ENCODE peak calls at places on chromosomes 5 and 9, in eight cellular contexts. K is body of pancreas; A is CD8-positive, alpha-beta T cell; M is cardiac muscle cell; D is adipocyte; G is OCI-LY7; L is CD4-positive, alpha-beta T cell; Q is CD8-positive, alpha-beta memory T cell. O is an unnamed sample.
A peak's percentile ranks its signal among the peaks of the same experiment; 100 is the strongest.

GRCh38 chr5:88183255-88183654 is 85.4 kb downstream of the TMEM161B start:
- DNase-seq in K (no peak), A (no peak), M (no peak), D (no peak), G (no peak), L (no peak), Q (no peak), O (no peak)

GRCh38 chr9:135032041-135032835 is 55.2 kb upstream of the OLFM1 start:
- DNase-seq in K (no peak), A (no peak), M (no peak), D (no peak), G (no peak), L (no peak), Q (no peak), O (no peak)

GRCh38 chr5:2052687-2053086 is 170.0 kb upstream of the IRX4 start:
- DNase-seq in K (no peak), A (no peak), M (no peak), D (no peak), G (no peak), L (no peak), Q (no peak), O (no peak)

GRCh38 chr9:116286287-116286686 is 132.7 kb downstream of the PAPPA start:
- DNase-seq in K (no peak), A (no peak), M (peak; percentile 31), D (no peak), G (no peak), L (no peak), Q (no peak), O (no peak)

GRCh38 chr9:19985081-19985480 is 196.2 kb upstream of the SLC24A2 start:
- DNase-seq in K (no peak), A (no peak), M (no peak), D (no peak), G (no peak), L (no peak), Q (no peak), O (no peak)

GRCh38 chr9:130768265-130768664 is 66.8 kb upstream of the ABL1 start:
- DNase-seq in K (no peak), A (no peak), M (no peak), D (no peak), G (no peak), L (no peak), Q (no peak), O (no peak)

GRCh38 chr9:108569624-108570023 is 286.2 kb downstream of the ACTL7B start:
- DNase-seq in K (no peak), A (no peak), M (no peak), D (peak; percentile 39), G (no peak), L (no peak), Q (no peak), O (no peak)

GRCh38 chr9:84966876-84967830 is 297.6 kb downstream of the NTRK2 start:
- DNase-seq in K (no peak), A (no peak), M (peak; percentile 33), D (no peak), G (no peak), L (no peak), Q (no peak), O (no peak)

GRCh38 chr5:32274548-32275420 is 38.0 kb downstream of the MTMR12 start:
- DNase-seq in K (no peak), A (no peak), M (no peak), D (peak; percentile 50), G (no peak), L (no peak), Q (no peak), O (no peak)

GRCh38 chr9:7394007-7394774 is 405.4 kb downstream of the DMAC1 start:
- DNase-seq in K (no peak), A (no peak), M (peak; percentile 18), D (no peak), G (no peak), L (no peak), Q (no peak), O (no peak)

GRCh38 chr9:125587819-125588460 is 119.1 kb downstream of the MAPKAP1 start:
- DNase-seq in K (no peak), A (no peak), M (no peak), D (peak; percentile 67), G (no peak), L (no peak), Q (no peak), O (no peak)

GRCh38 chr5:147223951-147224791 is 10.7 kb upstream of the STK32A start:
- DNase-seq in K (peak; percentile 53), A (no peak), M (peak; percentile 56), D (peak; percentile 78), G (peak; percentile 3), L (no peak), Q (no peak), O (no peak)

GRCh38 chr5:145237843-145238242 is 597.3 kb downstream of the PRELID2 start:
- DNase-seq in K (peak; percentile 79), A (no peak), M (peak; percentile 86), D (peak; percentile 70), G (peak; percentile 63), L (no peak), Q (no peak), O (no peak)

GRCh38 chr5:163366757-163367156 is 70.6 kb upstream of the CCNG1 start:
- DNase-seq in K (no peak), A (no peak), M (no peak), D (no peak), G (no peak), L (no peak), Q (no peak), O (no peak)

GRCh38 chr9:120065151-120065550 is 514.8 kb downstream of the CDK5RAP2 start:
- DNase-seq in K (no peak), A (no peak), M (no peak), D (no peak), G (no peak), L (no peak), Q (no peak), O (no peak)

GRCh38 chr5:140631831-140632365 is 1.1 kb downstream of the CD14 start:
- DNase-seq in K (peak; percentile 64), A (peak; percentile 23), M (no peak), D (no peak), G (no peak), L (peak; percentile 51), Q (peak; percentile 47), O (peak; percentile 21)

GRCh38 chr5:135308752-135309151 is 90.3 kb downstream of the MACROH2A1 start:
- DNase-seq in K (no peak), A (no peak), M (no peak), D (peak; percentile 79), G (no peak), L (no peak), Q (no peak), O (no peak)

GRCh38 chr5:3957658-3958057 is 362.0 kb downstream of the IRX1 start:
- DNase-seq in K (no peak), A (no peak), M (no peak), D (no peak), G (no peak), L (no peak), Q (no peak), O (no peak)
- H3K9me3 ChIP-seq in K (no peaks in the 10 kb centered on the region), A (no peaks in the 10 kb centered on the region), M (no peaks in the 10 kb centered on the region), D (peaks cover 11% of the 10 kb centered on the region), G (no peaks in the 10 kb centered on the region), L (no peaks in the 10 kb centered on the region), Q (no peaks in the 10 kb centered on the region), O (peaks cover 2% of the 10 kb centered on the region)

GRCh38 chr5:178861627-178862026 is 1.9 kb downstream of the ZNF354B start:
- DNase-seq in K (no peak), A (no peak), M (no peak), D (no peak), G (no peak), L (no peak), Q (no peak), O (no peak)

GRCh38 chr5:178870411-178870810 is 10.7 kb downstream of the ZNF354B start:
- DNase-seq in K (no peak), A (no peak), M (no peak), D (no peak), G (no peak), L (no peak), Q (no peak), O (no peak)

GRCh38 chr5:178872302-178872701 is 12.5 kb downstream of the ZNF354B start:
- DNase-seq in K (no peak), A (no peak), M (no peak), D (no peak), G (no peak), L (no peak), Q (no peak), O (no peak)

GRCh38 chr5:178869577-178869976 is 9.8 kb downstream of the ZNF354B start:
- DNase-seq in K (no peak), A (no peak), M (no peak), D (no peak), G (no peak), L (no peak), Q (no peak), O (no peak)

GRCh38 chr5:178866946-178867345 is 7.2 kb downstream of the ZNF354B start:
- DNase-seq in K (no peak), A (no peak), M (no peak), D (no peak), G (no peak), L (no peak), Q (no peak), O (no peak)
- H3K9me3 ChIP-seq in K (no peaks in the 10 kb centered on the region), A (no peaks in the 10 kb centered on the region), M (no peaks in the 10 kb centered on the region), D (peaks cover 13% of the 10 kb centered on the region), G (no peaks in the 10 kb centered on the region), L (peaks cover 18% of the 10 kb centered on the region), Q (no peaks in the 10 kb centered on the region), O (no peaks in the 10 kb centered on the region)

GRCh38 chr5:158519433-158520025 is 580.2 kb downstream of the EBF1 start:
- DNase-seq in K (no peak), A (no peak), M (no peak), D (peak; percentile 83), G (no peak), L (no peak), Q (no peak), O (no peak)
- H3K9me3 ChIP-seq in K (no peaks in the 10 kb centered on the region), A (no peaks in the 10 kb centered on the region), M (no peaks in the 10 kb centered on the region), D (no peaks in the 10 kb centered on the region), G (no peaks in the 10 kb centered on the region), L (no peaks in the 10 kb centered on the region), Q (no peaks in the 10 kb centered on the region), O (no peaks in the 10 kb centered on the region)

DNA sequence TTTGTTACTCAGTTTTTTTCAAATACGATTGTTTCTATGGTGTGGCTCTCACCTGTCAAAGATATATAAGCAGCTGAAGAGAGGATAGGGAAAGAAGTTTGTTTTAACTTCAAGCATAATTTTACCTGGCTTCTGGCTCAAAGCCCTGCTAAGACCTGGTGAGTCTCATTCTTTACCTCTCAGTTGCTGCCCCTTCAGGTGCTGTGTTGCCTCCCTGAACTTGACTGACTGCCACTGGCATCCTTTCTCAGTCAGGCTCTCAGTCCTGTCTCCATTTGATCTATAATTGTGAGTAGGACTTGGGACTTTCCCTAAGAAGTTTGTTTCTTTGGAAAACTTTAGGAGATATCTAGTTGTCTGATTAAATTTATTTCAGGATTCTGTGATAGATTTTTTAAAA is 249.6 kb downstream of the IZUMO3 start:
- DNase-seq in K (no peak), A (no peak), M (no peak), D (no peak), G (no peak), L (no peak), Q (no peak), O (no peak)
- H3K9me3 ChIP-seq in K (no peaks in the 10 kb centered on the region), A (no peaks in the 10 kb centered on the region), M (no peaks in the 10 kb centered on the region), D (peaks cover 6% of the 10 kb centered on the region), G (no peaks in the 10 kb centered on the region), L (no peaks in the 10 kb centered on the region), Q (no peaks in the 10 kb centered on the region), O (no peaks in the 10 kb centered on the region)

GRCh38 chr9:65432722-65433323 is 147.8 kb upstream of the FOXD4L5 start:
- DNase-seq in K (no peak), A (no peak), M (no peak), D (no peak), G (no peak), L (no peak), Q (no peak), O (no peak)
- H3K9me3 ChIP-seq in K (no peaks in the 10 kb centered on the region), A (no peaks in the 10 kb centered on the region), M (no peaks in the 10 kb centered on the region), D (no peaks in the 10 kb centered on the region), G (no peaks in the 10 kb centered on the region), L (peaks cover 8% of the 10 kb centered on the region), Q (peaks cover 3% of the 10 kb centered on the region), O (no peaks in the 10 kb centered on the region)

GRCh38 chr5:179224741-179225140 is 120.5 kb downstream of the ADAMTS2 start:
- DNase-seq in K (no peak), A (no peak), M (no peak), D (no peak), G (no peak), L (peak; percentile 29), Q (no peak), O (no peak)
- H3K9me3 ChIP-seq in K (peaks cover 13% of the 10 kb centered on the region), A (no peaks in the 10 kb centered on the region), M (no peaks in the 10 kb centered on the region), D (no peaks in the 10 kb centered on the region), G (no peaks in the 10 kb centered on the region), L (no peaks in the 10 kb centered on the region), Q (no peaks in the 10 kb centered on the region), O (no peaks in the 10 kb centered on the region)